ENCODE peak calls at places on chromosomes 5 and 9, in six cellular contexts. S, G, U, X, T and E are unnamed samples.

GRCh38 chr5:115366223-115366622 is 69.8 kb upstream of the CCDC112 start:
- DNase-seq in U (peak), S (peak), G (peak), T (no peak), X (no peak), E (no peak)

GRCh38 chr5:80187274-80187673 is 68.6 kb downstream of the SERINC5 start:
- DNase-seq in G (no peak), T (no peak), X (no peak), U (no peak), S (no peak), E (no peak)

GRCh38 chr9:124894741-124895170 is 32.8 kb downstream of the ARPC5L start:
- DNase-seq in X (peak), T (no peak), U (no peak), G (peak), S (peak), E (no peak)

GRCh38 chr5:369151-369939 is 47.8 kb downstream of the AHRR start:
- DNase-seq in X (no peak), U (no peak), G (peak), T (peak), S (no peak), E (peak)

GRCh38 chr9:3497406-3497805 is 28.4 kb downstream of the RFX3 start:
- DNase-seq in S (no peak), T (no peak), G (peak), X (no peak), U (no peak), E (no peak)

GRCh38 chr5:65394078-65394477 is 87.6 kb downstream of the ADAMTS6 start:
- DNase-seq in T (no peak), G (peak), X (no peak), S (no peak), U (peak), E (no peak)

GRCh38 chr5:78433972-78434371 is 73.6 kb downstream of the SCAMP1 start:
- DNase-seq in U (no peak), X (no peak), S (no peak), T (no peak), G (no peak), E (no peak)

GRCh38 chr9:16304301-16304700 is 566.2 kb downstream of the BNC2 start:
- DNase-seq in X (no peak), T (no peak), U (no peak), G (no peak), S (no peak), E (no peak)

GRCh38 chr5:139636975-139637408 is 11.2 kb upstream of the CXXC5 start:
- DNase-seq in G (no peak), U (no peak), S (no peak), X (no peak), T (peak), E (peak)

GRCh38 chr5:136809382-136809781 is 444.0 kb upstream of the TRPC7 start:
- DNase-seq in S (no peak), U (no peak), X (no peak), T (no peak), G (no peak), E (no peak)

GRCh38 chr5:39091940-39092580 is 17.9 kb upstream of the RICTOR start:
- DNase-seq in T (no peak), S (no peak), U (no peak), G (no peak), X (no peak), E (no peak)

GRCh38 chr9:1522219-1522767 is 472.1 kb downstream of the DMRT2 start:
- DNase-seq in T (no peak), U (no peak), G (no peak), S (no peak), X (no peak), E (no peak)

GRCh38 chr5:60594715-60595114 is 105.3 kb downstream of the DEPDC1B start:
- DNase-seq in X (no peak), T (no peak), S (no peak), G (no peak), U (no peak), E (no peak)